ENCODE peak calls at places on chromosomes 2 and 18, in nine cellular contexts. One of them, this sample, is unnamed.

GRCh38 chr18:77366725-77367641 is 117.3 kb downstream of the GALR1 start:
- DNase-seq in SK-N-SH: peak
- DNase-seq in GM23248: peak
- DNase-seq in GM23338: peak
- DNase-seq in MM.1S: no peak
- DNase-seq in neural progenitor cell: no peak
- DNase-seq in hepatocyte: peak
- DNase-seq in OCI-LY7: no peak
- DNase-seq in HCT116: no peak
- DNase-seq in this sample: peak

GRCh38 chr2:75844651-75845050 is 133.9 kb upstream of the GCFC2 start:
- DNase-seq in hepatocyte: no peak
- DNase-seq in SK-N-SH: no peak
- DNase-seq in HCT116: no peak
- DNase-seq in MM.1S: no peak
- DNase-seq in GM23248: peak
- DNase-seq in neural progenitor cell: no peak
- DNase-seq in OCI-LY7: no peak
- DNase-seq in GM23338: no peak
- DNase-seq in this sample: no peak

GRCh38 chr18:76499596-76500340 is 4.7 kb upstream of the ZNF516 start:
- DNase-seq in HCT116: no peak
- DNase-seq in OCI-LY7: peak
- DNase-seq in SK-N-SH: no peak
- DNase-seq in hepatocyte: no peak
- DNase-seq in MM.1S: no peak
- DNase-seq in GM23248: no peak
- DNase-seq in neural progenitor cell: peak
- DNase-seq in GM23338: no peak
- DNase-seq in this sample: no peak

GRCh38 chr2:163155279-163155883 is 316.8 kb upstream of the KCNH7 start:
- DNase-seq in GM23338: peak
- DNase-seq in OCI-LY7: peak
- DNase-seq in neural progenitor cell: peak
- DNase-seq in hepatocyte: peak
- DNase-seq in GM23248: peak
- DNase-seq in SK-N-SH: peak
- DNase-seq in MM.1S: peak
- DNase-seq in HCT116: peak
- DNase-seq in this sample: peak

GRCh38 chr2:126850951-126851350 is 47.7 kb upstream of the TEX51 start:
- DNase-seq in hepatocyte: no peak
- DNase-seq in OCI-LY7: no peak
- DNase-seq in GM23338: no peak
- DNase-seq in MM.1S: no peak
- DNase-seq in SK-N-SH: no peak
- DNase-seq in HCT116: no peak
- DNase-seq in neural progenitor cell: no peak
- DNase-seq in GM23248: no peak
- DNase-seq in this sample: no peak

GRCh38 chr2:144510206-144510991 is 9.5 kb downstream of the ZEB2 start:
- DNase-seq in hepatocyte: peak
- DNase-seq in OCI-LY7: no peak
- DNase-seq in HCT116: no peak
- DNase-seq in GM23338: peak
- DNase-seq in SK-N-SH: no peak
- DNase-seq in GM23248: peak
- DNase-seq in MM.1S: no peak
- DNase-seq in neural progenitor cell: peak
- DNase-seq in this sample: no peak

GRCh38 chr2:137964066-137964858 is at the start of gene HNMT:
- DNase-seq in HCT116: no peak
- DNase-seq in neural progenitor cell: peak
- DNase-seq in MM.1S: no peak
- DNase-seq in SK-N-SH: peak
- DNase-seq in GM23248: peak
- DNase-seq in hepatocyte: peak
- DNase-seq in GM23338: peak
- DNase-seq in OCI-LY7: no peak
- DNase-seq in this sample: peak

GRCh38 chr2:2600466-2600865 is 269.4 kb upstream of the MYT1L start:
- DNase-seq in neural progenitor cell: no peak
- DNase-seq in MM.1S: no peak
- DNase-seq in HCT116: no peak
- DNase-seq in SK-N-SH: no peak
- DNase-seq in GM23338: no peak
- DNase-seq in GM23248: no peak
- DNase-seq in hepatocyte: no peak
- DNase-seq in OCI-LY7: no peak
- DNase-seq in this sample: no peak

GRCh38 chr18:34339155-34339554 is 114.4 kb upstream of the NOL4 start:
- DNase-seq in SK-N-SH: no peak
- DNase-seq in GM23248: no peak
- DNase-seq in OCI-LY7: no peak
- DNase-seq in HCT116: no peak
- DNase-seq in hepatocyte: no peak
- DNase-seq in MM.1S: no peak
- DNase-seq in GM23338: no peak
- DNase-seq in neural progenitor cell: no peak
- DNase-seq in this sample: no peak

GRCh38 chr18:78868330-78869316 is 111.0 kb upstream of the SALL3 start:
- DNase-seq in GM23248: no peak
- DNase-seq in OCI-LY7: no peak
- DNase-seq in MM.1S: no peak
- DNase-seq in GM23338: no peak
- DNase-seq in neural progenitor cell: no peak
- DNase-seq in SK-N-SH: no peak
- DNase-seq in hepatocyte: no peak
- DNase-seq in HCT116: no peak
- DNase-seq in this sample: no peak

GRCh38 chr2:111123751-111124150 is 3.0 kb downstream of the BCL2L11 start:
- DNase-seq in MM.1S: no peak
- DNase-seq in neural progenitor cell: no peak
- DNase-seq in GM23338: no peak
- DNase-seq in HCT116: no peak
- DNase-seq in SK-N-SH: no peak
- DNase-seq in OCI-LY7: no peak
- DNase-seq in hepatocyte: no peak
- DNase-seq in GM23248: no peak
- DNase-seq in this sample: no peak

GRCh38 chr2:111121028-111121872 is 536 bp downstream of the BCL2L11 start:
- DNase-seq in neural progenitor cell: peak
- DNase-seq in MM.1S: peak
- DNase-seq in SK-N-SH: peak
- DNase-seq in OCI-LY7: peak
- DNase-seq in GM23338: peak
- DNase-seq in HCT116: no peak
- DNase-seq in hepatocyte: peak
- DNase-seq in GM23248: peak
- DNase-seq in this sample: peak

GRCh38 chr2:111120253-111121027 is at the start of gene BCL2L11:
- DNase-seq in GM23338: peak
- DNase-seq in HCT116: peak
- DNase-seq in hepatocyte: peak
- DNase-seq in neural progenitor cell: peak
- DNase-seq in OCI-LY7: peak
- DNase-seq in GM23248: peak
- DNase-seq in MM.1S: peak
- DNase-seq in SK-N-SH: peak
- DNase-seq in this sample: peak

GRCh38 chr2:111121873-111122630 is 1.3 kb downstream of the BCL2L11 start:
- DNase-seq in hepatocyte: peak
- DNase-seq in MM.1S: peak
- DNase-seq in GM23338: peak
- DNase-seq in HCT116: peak
- DNase-seq in GM23248: peak
- DNase-seq in SK-N-SH: peak
- DNase-seq in neural progenitor cell: peak
- DNase-seq in OCI-LY7: peak
- DNase-seq in this sample: peak

DNA sequence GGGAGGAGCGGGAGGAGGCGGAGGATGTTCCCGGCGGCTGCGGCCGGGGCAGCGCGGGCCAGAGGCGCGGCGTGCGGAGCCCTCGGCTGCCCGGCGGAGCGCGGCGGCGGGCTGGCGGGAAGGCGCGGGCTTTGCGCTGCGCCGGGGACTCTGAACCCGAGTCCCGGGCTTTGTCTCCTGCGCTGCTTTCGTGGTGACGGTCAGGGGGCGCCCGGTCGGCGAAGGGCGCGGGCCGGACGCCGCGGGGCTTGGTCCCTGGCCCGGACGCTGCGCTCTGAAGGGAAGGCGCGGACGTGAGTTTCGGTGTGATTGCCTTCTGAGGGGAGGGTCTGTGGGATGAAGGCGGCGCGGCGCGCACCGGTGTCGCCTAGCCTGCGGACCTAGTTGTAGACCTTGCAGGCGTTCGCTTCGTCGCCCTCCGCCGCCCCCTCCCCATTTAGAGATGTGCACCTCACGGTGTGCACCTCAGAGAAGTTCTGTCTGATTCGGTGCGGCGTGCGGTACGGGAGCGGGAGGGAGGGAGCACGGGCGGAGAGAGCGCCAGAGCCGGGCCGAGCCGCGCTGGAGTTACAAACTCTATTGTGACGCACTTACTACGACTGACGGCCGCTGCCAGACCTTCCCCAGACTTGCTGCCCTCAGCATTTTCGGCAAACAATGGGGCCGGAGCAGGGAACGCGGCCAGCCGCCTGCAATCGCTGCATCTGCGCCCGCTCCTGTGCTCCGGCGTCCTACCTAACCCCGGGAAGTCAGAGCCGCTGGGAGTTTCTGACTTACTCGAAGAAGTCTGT is 2.1 kb downstream of the BCL2L11 start:
- DNase-seq in HCT116: no peak
- DNase-seq in GM23248: peak
- DNase-seq in GM23338: peak
- DNase-seq in SK-N-SH: peak
- DNase-seq in neural progenitor cell: peak
- DNase-seq in OCI-LY7: peak
- DNase-seq in MM.1S: peak
- DNase-seq in hepatocyte: peak
- DNase-seq in this sample: peak
- TF ChIP-seq EZH2phosphoT487 in HCT116: no peak
- TF ChIP-seq EZH2phosphoT487 in GM23248: no peak
- TF ChIP-seq EZH2phosphoT487 in GM23338: no peak
- TF ChIP-seq EZH2phosphoT487 in SK-N-SH: no peak
- TF ChIP-seq EZH2phosphoT487 in neural progenitor cell: peak
- TF ChIP-seq EZH2phosphoT487 in OCI-LY7: no peak
- TF ChIP-seq EZH2phosphoT487 in MM.1S: no peak
- TF ChIP-seq EZH2phosphoT487 in hepatocyte: no peak
- TF ChIP-seq EZH2phosphoT487 in this sample: no peak

GRCh38 chr2:46230115-46230571 is 67.1 kb upstream of the EPAS1 start:
- DNase-seq in OCI-LY7: no peak
- DNase-seq in GM23248: no peak
- DNase-seq in hepatocyte: peak
- DNase-seq in neural progenitor cell: no peak
- DNase-seq in HCT116: no peak
- DNase-seq in MM.1S: no peak
- DNase-seq in GM23338: peak
- DNase-seq in SK-N-SH: no peak
- DNase-seq in this sample: no peak
- TF ChIP-seq EZH2phosphoT487 in OCI-LY7: no peak
- TF ChIP-seq EZH2phosphoT487 in GM23248: no peak
- TF ChIP-seq EZH2phosphoT487 in hepatocyte: no peak
- TF ChIP-seq EZH2phosphoT487 in neural progenitor cell: no peak
- TF ChIP-seq EZH2phosphoT487 in HCT116: no peak
- TF ChIP-seq EZH2phosphoT487 in MM.1S: no peak
- TF ChIP-seq EZH2phosphoT487 in GM23338: no peak
- TF ChIP-seq EZH2phosphoT487 in SK-N-SH: no peak
- TF ChIP-seq EZH2phosphoT487 in this sample: no peak

DNA sequence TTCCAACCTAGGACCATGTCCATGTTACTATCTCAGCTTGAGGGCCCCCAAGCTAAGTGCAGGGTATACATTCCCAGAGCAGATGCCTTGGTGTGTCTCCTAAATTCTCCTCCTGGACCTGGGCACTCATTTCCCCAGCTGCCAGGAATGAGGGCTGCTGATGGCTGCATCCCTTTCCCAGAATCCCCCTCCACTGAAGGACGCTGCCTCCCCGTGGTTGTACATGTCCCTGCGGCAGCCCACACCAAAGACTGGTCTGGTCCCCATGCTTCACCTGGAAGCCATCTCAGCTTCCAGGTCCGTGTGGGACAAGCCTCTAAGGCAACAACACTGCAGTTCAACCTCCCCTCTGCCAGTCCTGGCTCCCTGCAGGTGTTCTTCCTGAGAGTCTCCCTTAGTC is 14.6 kb downstream of the TMEM163 start:
- DNase-seq in hepatocyte: no peak
- DNase-seq in neural progenitor cell: no peak
- DNase-seq in GM23248: no peak
- DNase-seq in HCT116: no peak
- DNase-seq in MM.1S: no peak
- DNase-seq in SK-N-SH: no peak
- DNase-seq in OCI-LY7: no peak
- DNase-seq in GM23338: no peak
- DNase-seq in this sample: no peak
- TF ChIP-seq EZH2phosphoT487 in hepatocyte: no peak
- TF ChIP-seq EZH2phosphoT487 in neural progenitor cell: no peak
- TF ChIP-seq EZH2phosphoT487 in GM23248: no peak
- TF ChIP-seq EZH2phosphoT487 in HCT116: no peak
- TF ChIP-seq EZH2phosphoT487 in MM.1S: no peak
- TF ChIP-seq EZH2phosphoT487 in SK-N-SH: no peak
- TF ChIP-seq EZH2phosphoT487 in OCI-LY7: no peak
- TF ChIP-seq EZH2phosphoT487 in GM23338: no peak
- TF ChIP-seq EZH2phosphoT487 in this sample: no peak

GRCh38 chr2:67854798-67855197 is 208.0 kb downstream of the C1D start:
- DNase-seq in hepatocyte: no peak
- DNase-seq in SK-N-SH: no peak
- DNase-seq in GM23338: peak
- DNase-seq in MM.1S: no peak
- DNase-seq in HCT116: no peak
- DNase-seq in OCI-LY7: peak
- DNase-seq in neural progenitor cell: no peak
- DNase-seq in GM23248: no peak
- DNase-seq in this sample: no peak

GRCh38 chr2:67848551-67848950 is 214.3 kb downstream of the C1D start:
- DNase-seq in GM23338: no peak
- DNase-seq in GM23248: no peak
- DNase-seq in HCT116: no peak
- DNase-seq in SK-N-SH: no peak
- DNase-seq in neural progenitor cell: no peak
- DNase-seq in MM.1S: no peak
- DNase-seq in hepatocyte: no peak
- DNase-seq in OCI-LY7: no peak
- DNase-seq in this sample: no peak

GRCh38 chr2:67854103-67854502 is 208.7 kb downstream of the C1D start:
- DNase-seq in HCT116: no peak
- DNase-seq in SK-N-SH: peak
- DNase-seq in OCI-LY7: no peak
- DNase-seq in hepatocyte: peak
- DNase-seq in GM23248: no peak
- DNase-seq in GM23338: no peak
- DNase-seq in MM.1S: no peak
- DNase-seq in neural progenitor cell: no peak
- DNase-seq in this sample: no peak

GRCh38 chr2:67856866-67857265 is 205.9 kb downstream of the C1D start:
- DNase-seq in hepatocyte: no peak
- DNase-seq in GM23248: no peak
- DNase-seq in OCI-LY7: no peak
- DNase-seq in MM.1S: no peak
- DNase-seq in SK-N-SH: no peak
- DNase-seq in GM23338: no peak
- DNase-seq in HCT116: no peak
- DNase-seq in neural progenitor cell: no peak
- DNase-seq in this sample: no peak

GRCh38 chr2:67851946-67852345 is 210.9 kb downstream of the C1D start:
- DNase-seq in GM23338: no peak
- DNase-seq in OCI-LY7: no peak
- DNase-seq in HCT116: no peak
- DNase-seq in hepatocyte: no peak
- DNase-seq in neural progenitor cell: no peak
- DNase-seq in SK-N-SH: no peak
- DNase-seq in MM.1S: no peak
- DNase-seq in GM23248: no peak
- DNase-seq in this sample: no peak
- TF ChIP-seq EZH2phosphoT487 in GM23338: no peak
- TF ChIP-seq EZH2phosphoT487 in OCI-LY7: no peak
- TF ChIP-seq EZH2phosphoT487 in HCT116: no peak
- TF ChIP-seq EZH2phosphoT487 in hepatocyte: no peak
- TF ChIP-seq EZH2phosphoT487 in neural progenitor cell: no peak
- TF ChIP-seq EZH2phosphoT487 in SK-N-SH: no peak
- TF ChIP-seq EZH2phosphoT487 in MM.1S: no peak
- TF ChIP-seq EZH2phosphoT487 in GM23248: no peak
- TF ChIP-seq EZH2phosphoT487 in this sample: no peak